ENCODE peak calls at places on chromosome 19, in ten cellular contexts. L, W, N, R, C, X, J, G, K and S are unnamed samples.

GRCh38 chr19:40365613-40366401 is 17.3 kb downstream of the PLD3 start:
- DNase-seq in X (peak), C (peak), J (no peak), N (peak), G (no peak), L (peak), W (no peak), R (peak), K (peak), S (peak)

GRCh38 chr19:8585894-8586750 is 8.9 kb upstream of the MYO1F start:
- DNase-seq in C (no peak), L (peak), G (no peak), R (no peak), K (no peak), W (peak), X (peak), N (no peak), J (peak), S (no peak)

GRCh38 chr19:6071103-6071485 is 39.2 kb downstream of the RFX2 start:
- DNase-seq in L (no peak), J (no peak), X (no peak), G (peak), N (no peak), K (peak), W (no peak), C (peak), R (no peak), S (no peak)

GRCh38 chr19:17524651-17525050 is 13.2 kb downstream of the PGLS start:
- DNase-seq in R (no peak), N (no peak), L (no peak), K (no peak), J (no peak), X (no peak), W (no peak), G (no peak), C (no peak), S (no peak)

GRCh38 chr19:43704002-43704705 is 11.7 kb upstream of the IRGC start:
- DNase-seq in K (no peak), W (no peak), N (no peak), R (no peak), X (no peak), L (no peak), C (no peak), J (peak), G (no peak), S (no peak)

GRCh38 chr19:44685877-44686276 is 13.1 kb upstream of the CEACAM16 start:
- DNase-seq in J (peak), C (peak), W (no peak), L (no peak), K (peak), G (peak), X (no peak), R (no peak), N (no peak), S (no peak)

GRCh38 chr19:47161876-47162489 is 31.3 kb downstream of the SAE1 start:
- DNase-seq in N (no peak), G (peak), W (no peak), C (no peak), J (no peak), K (no peak), R (no peak), X (no peak), L (no peak), S (no peak)

GRCh38 chr19:45508931-45509691 is 1.8 kb downstream of the VASP start:
- DNase-seq in R (peak), X (peak), G (peak), C (peak), W (no peak), K (peak), N (no peak), J (peak), L (no peak), S (no peak)

GRCh38 chr19:18301718-18302111 is 20.3 kb upstream of the JUND start:
- DNase-seq in R (no peak), W (no peak), X (no peak), K (no peak), L (no peak), G (no peak), J (no peak), N (no peak), C (no peak), S (no peak)

GRCh38 chr19:19873381-19873780 is 7.7 kb downstream of the ZNF253 start:
- DNase-seq in R (no peak), J (no peak), L (no peak), X (no peak), K (peak), C (no peak), N (no peak), W (no peak), G (no peak), S (no peak)

GRCh38 chr19:49155830-49156346 is 692 bp upstream of the HRC start:
- DNase-seq in K (no peak), L (no peak), X (no peak), R (no peak), J (no peak), W (no peak), G (no peak), C (no peak), N (no peak), S (no peak)

GRCh38 chr19:11699931-11700794 is 38.6 kb downstream of the ZNF823 start:
- DNase-seq in C (peak), L (no peak), N (peak), W (no peak), J (peak), X (no peak), R (no peak), G (peak), K (peak), S (no peak)

GRCh38 chr19:15379996-15380647 is 535 bp upstream of the AKAP8 start:
- DNase-seq in C (no peak), W (no peak), N (no peak), R (peak), G (peak), J (peak), L (no peak), X (no peak), K (peak), S (no peak)

GRCh38 chr19:44024900-44025216 is 321 bp upstream of the ZNF222 start:
- DNase-seq in W (no peak), C (no peak), L (no peak), K (no peak), N (no peak), J (no peak), R (no peak), G (no peak), X (no peak), S (no peak)

GRCh38 chr19:20247016-20247683 is 80.1 kb downstream of the ZNF486 start:
- DNase-seq in X (peak), K (peak), L (peak), N (no peak), R (no peak), W (peak), C (peak), J (no peak), G (no peak), S (no peak)

GRCh38 chr19:9342610-9343304 is 18.8 kb downstream of the ZNF559 start:
- DNase-seq in W (no peak), K (no peak), C (no peak), X (no peak), N (no peak), L (no peak), R (no peak), G (no peak), J (no peak), S (no peak)

GRCh38 chr19:41427647-41428480 is 690 bp upstream of the B3GNT8 start:
- DNase-seq in W (no peak), G (no peak), K (no peak), L (peak), X (peak), N (no peak), C (peak), R (no peak), J (no peak), S (no peak)

GRCh38 chr19:6728346-6728745 is 7.9 kb upstream of the C3 start:
- DNase-seq in K (no peak), L (no peak), J (no peak), X (no peak), C (no peak), G (no peak), R (no peak), W (no peak), N (no peak), S (no peak)

GRCh38 chr19:17981611-17982010 is 14.7 kb downstream of the KCNN1 start:
- DNase-seq in X (no peak), R (no peak), J (no peak), N (no peak), K (no peak), W (no peak), L (no peak), C (no peak), G (no peak), S (no peak)

GRCh38 chr19:16295071-16295470 is 29.6 kb upstream of the KLF2 start:
- DNase-seq in G (no peak), X (peak), K (no peak), C (no peak), W (no peak), N (no peak), L (no peak), R (no peak), J (no peak), S (no peak)

GRCh38 chr19:35248310-35249145 is at the start of gene LSR:
- DNase-seq in C (no peak), J (peak), W (peak), N (no peak), R (peak), L (peak), X (peak), G (no peak), K (peak), S (peak)

GRCh38 chr19:47190167-47190727 is 40.8 kb downstream of the BBC3 start:
- DNase-seq in G (peak), R (no peak), W (peak), J (peak), L (peak), C (peak), K (peak), X (peak), N (no peak), S (no peak)

GRCh38 chr19:51470966-51471365 is 7.4 kb upstream of the CEACAM18 start:
- DNase-seq in J (no peak), K (peak), X (no peak), G (no peak), R (no peak), N (no peak), C (no peak), L (no peak), W (no peak), S (no peak)

GRCh38 chr19:7618771-7619510 is 10.4 kb downstream of the XAB2 start:
- DNase-seq in G (no peak), C (no peak), L (no peak), W (no peak), K (no peak), N (no peak), R (no peak), X (peak), J (peak), S (no peak)

GRCh38 chr19:50728084-50728737 is 5.0 kb downstream of the CLEC11A start:
- DNase-seq in L (peak), K (no peak), X (peak), R (peak), G (no peak), C (peak), N (no peak), J (no peak), W (no peak), S (peak)

GRCh38 chr19:38409631-38410133 is 6.8 kb downstream of the FAM98C start:
- DNase-seq in R (no peak), C (peak), J (no peak), W (no peak), G (no peak), X (peak), N (no peak), L (no peak), K (no peak), S (no peak)

GRCh38 chr19:6740589-6741348 is 1.3 kb downstream of the TRIP10 start:
- DNase-seq in N (no peak), X (peak), J (peak), C (peak), L (no peak), K (peak), R (peak), G (no peak), W (no peak), S (peak)

GRCh38 chr19:45424191-45425058 is 708 bp upstream of the ERCC1 start:
- DNase-seq in K (peak), R (peak), J (peak), N (peak), G (peak), C (peak), L (peak), W (no peak), X (peak), S (no peak)

GRCh38 chr19:2476451-2477140 is 669 bp downstream of the GADD45B start:
- DNase-seq in J (no peak), N (no peak), L (peak), R (no peak), X (peak), K (no peak), W (peak), G (peak), C (peak), S (peak)